ENCODE peak calls at places on chromosomes 7 and 10, in four cellular contexts. M is K562, I is endothelial cell of umbilical vein, D is GM12878. C is an unnamed sample.

GRCh38 chr7:151110941-151111645 is 24.8 kb downstream of the AGAP3 start:
- DNase-seq in M (peak), I (peak), D (no peak), C (peak)

GRCh38 chr10:59557052-59557451 is 152.6 kb downstream of the SLC16A9 start:
- DNase-seq in M (peak), I (no peak), D (no peak), C (no peak)

GRCh38 chr7:93715234-93715633 is 140.7 kb upstream of the CALCR start:
- DNase-seq in M (peak), I (peak), D (no peak), C (peak)

GRCh38 chr10:132047575-132048293 is 18.0 kb upstream of the JAKMIP3 start:
- DNase-seq in M (no peak), I (no peak), D (no peak), C (no peak)

GRCh38 chr7:387132-388022 is 97.4 kb downstream of the FOXL3 start:
- DNase-seq in M (no peak), I (no peak), D (no peak), C (no peak)

GRCh38 chr10:88082806-88083596 is 219.6 kb downstream of the PTEN start:
- DNase-seq in M (no peak), I (no peak), D (no peak), C (no peak)

GRCh38 chr7:149495785-149496641 is 1.6 kb downstream of the ZNF746 start:
- DNase-seq in M (no peak), I (peak), D (no peak), C (peak)

GRCh38 chr10:127018766-127019165 is 113.5 kb downstream of the DOCK1 start:
- DNase-seq in M (no peak), I (no peak), D (no peak), C (no peak)

GRCh38 chr10:88499569-88500470 is 83.3 kb downstream of the RNLS start:
- DNase-seq in M (no peak), I (peak), D (no peak), C (peak)

DNA sequence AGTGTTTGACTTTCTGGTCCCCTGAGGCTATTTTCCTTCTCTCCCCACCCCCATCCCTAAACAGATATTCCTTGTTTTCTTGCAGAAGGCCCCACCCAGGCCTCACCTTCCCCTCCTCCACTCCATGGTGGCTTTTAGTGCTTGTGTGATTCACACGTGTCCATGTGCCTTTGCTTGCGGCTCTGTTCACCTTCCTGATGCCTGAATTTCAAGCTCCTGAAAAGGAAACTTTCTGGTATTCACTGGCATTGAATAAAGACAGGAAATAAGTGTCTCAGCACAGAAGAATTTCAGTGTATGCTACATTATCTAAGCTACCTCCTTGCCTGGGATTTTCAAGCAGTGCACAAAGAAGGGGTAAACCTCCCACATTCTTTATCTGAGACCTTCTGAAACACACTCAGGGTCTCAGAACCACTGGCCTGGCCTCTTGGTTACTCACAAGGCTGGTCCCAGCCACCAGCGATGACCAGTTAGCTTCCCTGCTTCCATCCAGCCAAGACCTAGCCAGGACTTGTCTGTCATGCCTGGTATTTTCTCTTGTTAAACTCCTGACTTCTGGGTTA is 17.2 kb upstream of the UBE2H start:
- DNase-seq in M (peak), I (peak), D (no peak), C (peak)
- TF ChIP-seq FOS in M (no peak), I (peak), D (no peak), C (no peak)

GRCh38 chr7:142379445-142379844 is 121.6 kb upstream of the PRSS58 start:
- DNase-seq in M (no peak), I (no peak), D (no peak), C (no peak)

GRCh38 chr7:142384508-142384922 is 126.7 kb upstream of the PRSS58 start:
- DNase-seq in M (no peak), I (no peak), D (no peak), C (peak)

GRCh38 chr7:142383826-142384507 is 126.1 kb upstream of the PRSS58 start:
- DNase-seq in M (no peak), I (no peak), D (no peak), C (no peak)

GRCh38 chr7:142380064-142380463 is 122.2 kb upstream of the PRSS58 start:
- DNase-seq in M (no peak), I (no peak), D (no peak), C (no peak)

DNA sequence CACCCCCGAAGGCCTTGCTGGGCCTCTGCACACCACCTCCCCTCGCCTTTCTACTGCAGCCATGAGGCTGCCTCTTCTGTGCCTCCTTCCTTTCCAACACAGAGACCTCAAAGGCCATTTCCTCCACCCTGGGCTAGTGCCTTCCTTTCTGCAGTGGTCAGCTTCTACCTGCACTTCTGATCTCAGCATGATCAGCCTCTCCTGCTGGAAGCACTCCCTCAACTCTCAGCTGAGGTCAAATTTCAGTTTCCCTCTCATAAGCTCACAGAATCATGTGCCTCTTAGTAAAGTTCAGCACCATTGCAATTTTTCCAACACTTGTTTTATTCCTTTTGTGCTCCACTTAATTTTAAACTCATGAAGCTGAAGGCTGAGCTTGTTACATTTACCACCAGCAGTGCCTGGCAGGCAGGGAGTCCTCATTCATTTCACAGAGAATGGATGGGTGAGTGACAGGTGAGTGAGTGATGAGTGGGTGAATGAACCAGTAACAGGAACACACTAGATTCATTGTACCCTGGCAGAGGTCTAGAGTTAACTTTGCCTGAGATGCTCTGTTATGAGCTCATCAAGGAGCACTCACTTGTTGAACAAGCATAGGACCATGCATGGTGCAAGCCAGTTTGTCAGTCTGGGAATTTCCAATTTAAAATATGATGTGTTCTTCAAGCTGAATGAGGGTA is 124.0 kb upstream of the PRSS58 start:
- DNase-seq in M (no peak), I (no peak), D (no peak), C (no peak)
- H3K9ac ChIP-seq in M (no peak), I (no peak), D (no peak), C (no peak)

GRCh38 chr10:63671317-63671937 is 150.2 kb downstream of the REEP3 start:
- DNase-seq in M (no peak), I (peak), D (no peak), C (peak)
- TF ChIP-seq FOS in M (no peak), I (no peak), D (no peak), C (no peak)

DNA sequence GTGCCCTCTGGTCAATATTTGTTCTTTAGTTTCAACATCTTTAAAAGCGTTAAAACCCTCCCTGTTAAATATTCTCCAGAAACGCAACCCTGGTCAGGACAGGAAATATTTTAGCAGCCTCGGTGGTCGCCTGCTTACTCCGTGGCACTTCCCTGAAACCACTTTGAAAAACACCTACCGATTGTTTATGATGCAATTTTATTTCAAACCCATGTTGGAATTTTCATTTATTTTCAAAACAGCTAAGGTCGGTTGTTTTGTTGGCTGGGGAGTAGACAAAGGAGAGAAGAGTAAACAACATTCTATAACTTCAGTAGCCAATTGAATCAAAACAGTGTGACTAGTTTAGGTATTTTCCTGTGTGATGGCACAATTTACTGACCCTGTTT is 733 bp upstream of the RBP4 start:
- DNase-seq in M (no peak), I (no peak), D (no peak), C (no peak)
- H3K9ac ChIP-seq in M (no peak), I (no peak), D (no peak), C (no peak)

GRCh38 chr10:10209152-10209551 is 808.5 kb upstream of the CELF2 start:
- DNase-seq in M (no peak), I (no peak), D (no peak), C (peak)
- TF ChIP-seq FOS in M (no peak), I (no peak), D (no peak), C (no peak)

DNA sequence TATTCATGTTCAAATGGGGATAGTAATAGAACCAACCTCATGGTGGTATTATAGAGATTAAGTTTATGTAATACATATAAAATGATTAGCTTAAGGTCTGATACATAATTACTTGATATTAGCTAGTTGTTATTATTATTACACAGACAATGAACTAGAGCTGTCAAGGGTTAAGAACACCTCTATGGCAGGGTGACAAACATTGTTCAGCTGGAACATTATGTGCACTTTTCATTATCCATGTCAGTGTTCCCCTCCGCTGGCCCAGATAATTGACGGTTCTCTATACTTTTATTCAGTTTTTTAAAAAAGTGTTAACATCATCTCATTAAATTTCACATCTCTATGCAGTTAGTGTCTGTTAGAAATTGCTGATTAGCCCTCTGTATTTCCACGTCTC is 142.1 kb downstream of the CDK14 start:
- DNase-seq in M (no peak), I (no peak), D (no peak), C (no peak)
- H3K9ac ChIP-seq in M (no peak), I (no peak), D (no peak), C (no peak)

GRCh38 chr7:4882169-4882741 is 1.3 kb downstream of the RADIL start:
- DNase-seq in M (peak), I (peak), D (no peak), C (peak)
- TF ChIP-seq FOS in M (no peak), I (no peak), D (no peak), C (no peak)

GRCh38 chr10:35412900-35413491 is 76.7 kb downstream of the CCNY start:
- DNase-seq in M (no peak), I (peak), D (no peak), C (peak)
- H3K9ac ChIP-seq in M (no peak), I (no peak), D (no peak), C (no peak)

DNA sequence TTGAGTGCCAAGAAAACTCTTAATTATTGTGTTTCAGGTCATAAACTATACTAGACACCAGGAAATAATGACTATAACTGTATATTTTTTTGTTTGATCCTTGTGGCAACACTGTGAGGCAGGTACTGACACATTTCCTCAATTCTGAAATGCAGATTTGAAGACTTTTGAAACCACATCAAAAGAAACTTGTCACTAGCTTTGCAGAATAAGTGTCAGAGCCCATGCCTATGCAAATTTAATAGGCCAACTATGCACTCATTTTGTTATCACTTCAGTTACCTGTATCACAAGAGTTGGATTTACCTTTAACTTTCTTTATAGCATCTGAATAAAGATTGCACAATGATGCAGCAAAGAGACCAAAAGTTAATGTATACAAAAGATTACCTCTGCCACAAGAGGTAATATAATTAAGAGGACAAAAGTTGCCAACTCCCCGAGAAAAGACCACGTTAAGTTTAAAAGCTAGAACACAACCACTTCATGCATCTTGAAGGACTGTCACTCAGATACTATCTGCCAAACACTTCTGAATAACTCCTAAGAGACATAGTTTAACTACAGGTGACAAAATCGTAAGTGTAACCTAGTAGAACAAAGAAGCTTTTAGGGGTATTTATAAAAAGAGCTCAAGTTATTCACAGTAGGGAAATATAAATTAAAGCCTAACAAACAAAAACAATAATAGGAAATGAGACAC is 80.5 kb downstream of the ELAPOR2 start:
- DNase-seq in M (no peak), I (no peak), D (peak), C (no peak)
- TF ChIP-seq FOS in M (no peak), I (no peak), D (no peak), C (no peak)

C was measured in IMR-90.